ENCODE peak calls at places on chromosomes 5 and 9, in seven cellular contexts. Q is mucosa of descending colon; K is tibial nerve; G is progenitor cell of endocrine pancreas; V is BJ; E is endothelial cell; X is CD4-positive, alpha-beta T cell. N is an unnamed sample.

GRCh38 chr5:82351754-82352145 is 73.6 kb upstream of the RPS23 start:
- DNase-seq in Q (no peak), K (no peak), E (no peak), X (no peak), V (no peak), G (no peak), N (no peak)

GRCh38 chr5:42157215-42157614 is 232.1 kb downstream of the FBXO4 start:
- DNase-seq in V (no peak), Q (no peak), G (no peak), K (no peak), E (no peak), X (no peak), N (no peak)

GRCh38 chr5:140875085-140876065 is at the start of gene PCDHA12:
- DNase-seq in Q (no peak), V (no peak), K (no peak), X (no peak), G (no peak), E (peak; percentile 33), N (peak; percentile 35)

GRCh38 chr5:168612123-168612522 is 33.0 kb upstream of the PANK3 start:
- DNase-seq in X (no peak), K (no peak), E (no peak), V (no peak), G (no peak), Q (no peak), N (no peak)

GRCh38 chr5:15234366-15234765 is 265.6 kb upstream of the FBXL7 start:
- DNase-seq in V (no peak), E (no peak), G (no peak), X (no peak), K (no peak), Q (no peak), N (no peak)

GRCh38 chr5:180670586-180671359 is 21.4 kb upstream of the FLT4 start:
- DNase-seq in X (peak; percentile 49), G (no peak), E (peak; percentile 73), Q (peak; percentile 56), V (no peak), K (no peak), N (peak; percentile 66)

GRCh38 chr5:6158974-6159863 is 219.1 kb downstream of the MED10 start:
- DNase-seq in G (no peak), E (no peak), K (no peak), X (no peak), V (peak; percentile 76), Q (no peak), N (no peak)

GRCh38 chr9:124346347-124347163 is 68.7 kb downstream of the PSMB7 start:
- DNase-seq in G (no peak), V (no peak), K (no peak), X (no peak), Q (peak; percentile 20), E (no peak), N (no peak)

GRCh38 chr5:773517-774264 is 10.8 kb downstream of the ZDHHC11B start:
- DNase-seq in X (no peak), K (no peak), E (no peak), G (no peak), Q (peak; percentile 20), V (no peak), N (no peak)

GRCh38 chr5:68932830-68933434 is 160.9 kb upstream of the SLC30A5 start:
- DNase-seq in K (no peak), E (no peak), Q (no peak), V (no peak), X (no peak), G (no peak), N (peak; percentile 31)

GRCh38 chr5:173786296-173787187 is 101.6 kb upstream of the CPEB4 start:
- DNase-seq in V (no peak), E (no peak), K (no peak), Q (no peak), X (no peak), G (no peak), N (no peak)

GRCh38 chr5:5288236-5288635 is 134.2 kb upstream of the ICE1 start:
- DNase-seq in V (no peak), X (no peak), G (no peak), Q (no peak), K (no peak), E (no peak), N (no peak)

GRCh38 chr5:133847886-133848285 is 120.5 kb downstream of the C5orf15 start:
- DNase-seq in V (no peak), K (no peak), G (no peak), Q (no peak), X (no peak), E (no peak), N (no peak)

GRCh38 chr9:129483467-129484324 is 137.2 kb downstream of the C9orf50 start:
- DNase-seq in E (no peak), K (peak; percentile 83), X (no peak), G (no peak), V (peak; percentile 61), Q (peak; percentile 79), N (no peak)

GRCh38 chr5:126438267-126438666 is 15.1 kb downstream of the GRAMD2B start:
- DNase-seq in E (no peak), X (no peak), G (no peak), K (no peak), V (no peak), Q (no peak), N (no peak)

GRCh38 chr5:94469889-94470288 is 148.5 kb downstream of the KIAA0825 start:
- DNase-seq in G (no peak), X (no peak), V (peak; percentile 81), Q (no peak), K (no peak), E (no peak), N (no peak)

GRCh38 chr9:14533867-14534650 is 159.2 kb downstream of the ZDHHC21 start:
- DNase-seq in V (no peak), K (no peak), Q (no peak), X (no peak), E (no peak), G (no peak), N (no peak)

GRCh38 chr5:40781843-40782409 is 16.2 kb downstream of the PRKAA1 start:
- DNase-seq in K (no peak), X (no peak), G (no peak), E (no peak), V (no peak), Q (no peak), N (no peak)

GRCh38 chr5:178348356-178349146 is 115.9 kb upstream of the PHYKPL start:
- DNase-seq in Q (no peak), G (no peak), K (no peak), X (no peak), V (no peak), E (no peak), N (no peak)

GRCh38 chr5:115209279-115209678 is 39.6 kb upstream of the TRIM36 start:
- DNase-seq in X (no peak), Q (no peak), K (no peak), V (no peak), G (no peak), E (no peak), N (no peak)

GRCh38 chr9:129141066-129142041 is 30.1 kb downstream of the PTPA start:
- DNase-seq in V (peak; percentile 81), K (peak; percentile 54), G (no peak), X (no peak), E (no peak), Q (no peak), N (peak; percentile 33)

GRCh38 chr5:93909356-93909755 is 168.0 kb upstream of the POU5F2 start:
- DNase-seq in Q (no peak), K (no peak), E (no peak), X (no peak), G (no peak), V (no peak), N (no peak)

GRCh38 chr5:111734013-111734412 is 23.0 kb downstream of the NREP start:
- DNase-seq in X (no peak), Q (no peak), E (no peak), V (no peak), G (no peak), K (no peak), N (no peak)

GRCh38 chr5:35794688-35795375 is 61.9 kb upstream of the IL7R start:
- DNase-seq in K (no peak), V (no peak), Q (no peak), G (no peak), E (no peak), X (no peak), N (no peak)

DNA sequence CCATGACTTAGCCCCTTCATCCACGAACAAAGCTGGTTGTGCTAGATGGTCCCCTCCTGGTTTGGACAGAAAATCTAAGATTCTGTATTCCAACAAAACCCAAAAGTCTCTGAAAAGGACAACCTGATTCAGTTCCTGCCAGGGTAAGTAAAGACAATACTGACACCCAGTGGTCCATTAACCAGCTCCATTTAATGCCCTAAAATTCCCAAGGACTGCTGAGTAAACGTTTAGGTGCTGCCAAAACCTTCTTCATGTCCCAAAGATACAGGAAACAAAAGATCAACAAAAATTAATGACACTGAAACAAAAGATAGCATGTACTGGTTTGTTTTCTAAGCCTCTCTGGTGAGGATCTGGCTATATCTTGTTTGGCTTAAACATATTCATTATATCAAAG is 25.3 kb upstream of the PPP1R2B start:
- DNase-seq in V (peak; percentile 9), G (no peak), Q (no peak), X (no peak), K (no peak), E (peak; percentile 6), N (no peak)
- TF ChIP-seq CTCF in V (peak; percentile 52), G (peak; percentile 67), Q (no peak), X (no peak), K (peak; percentile 39), E (peak; percentile 26), N (peak; percentile 30)

GRCh38 chr5:98308231-98308630 is 465.2 kb upstream of the RGMB start:
- DNase-seq in E (no peak), G (no peak), V (no peak), K (no peak), X (no peak), Q (no peak), N (no peak)
- TF ChIP-seq CTCF in E (no peak), G (no peak), V (no peak), K (no peak), X (no peak), Q (no peak), N (no peak)

DNA sequence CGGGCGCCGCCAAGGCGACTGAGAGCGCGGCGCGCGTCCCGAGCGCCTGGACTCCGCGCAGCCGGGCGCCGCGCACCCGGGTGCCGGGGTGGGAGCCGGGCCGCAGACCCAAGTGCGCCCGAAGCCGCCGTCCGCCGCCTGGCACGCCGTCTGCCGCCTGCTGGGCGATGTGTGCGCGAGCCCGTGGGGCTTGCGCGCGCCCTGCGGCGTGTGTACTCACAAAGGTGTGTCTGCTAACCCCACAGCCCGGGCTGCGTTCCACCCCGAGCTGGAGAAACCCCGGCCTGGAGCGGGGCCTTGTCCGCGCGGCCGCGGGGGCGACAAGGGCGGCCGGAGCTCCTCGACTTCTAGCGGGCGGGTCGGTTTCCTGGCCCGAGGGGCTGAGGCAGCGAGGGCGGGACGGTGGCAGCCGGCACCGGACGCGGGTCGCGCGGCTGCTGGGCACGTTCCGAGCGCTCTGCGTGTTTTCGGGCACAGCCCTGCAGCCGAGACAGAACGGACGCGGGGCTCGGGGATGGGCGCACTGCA is 1.1 kb upstream of the ZSWIM6 start:
- DNase-seq in E (peak; percentile 78), V (no peak), X (peak; percentile 80), K (peak; percentile 28), G (peak; percentile 79), Q (peak; percentile 90), N (peak; percentile 75)
- TF ChIP-seq CTCF in E (peak; percentile 42), V (peak; percentile 48), X (no peak), K (peak; percentile 76), G (peak; percentile 56), Q (no peak), N (peak; percentile 51)

DNA sequence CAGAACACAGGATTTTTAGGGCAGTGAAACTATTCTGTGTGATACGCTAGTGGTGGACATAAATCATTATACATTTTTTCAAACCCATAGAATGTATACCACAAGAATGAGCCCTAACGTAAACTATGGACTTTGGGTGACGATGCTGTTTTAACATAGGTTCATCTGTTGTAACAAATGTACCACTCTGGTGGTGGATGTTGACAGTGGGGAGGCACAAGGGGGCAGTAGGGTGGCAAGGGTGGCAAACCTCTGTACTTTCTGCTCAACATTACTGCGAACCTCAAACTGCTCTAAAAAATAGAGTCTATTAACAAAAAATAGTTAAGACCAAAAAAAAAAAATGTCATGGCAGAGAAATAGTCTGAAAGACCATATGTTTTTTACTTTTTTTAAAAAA is 9.1 kb upstream of the MVB12B start:
- DNase-seq in X (peak; percentile 40), G (no peak), Q (peak; percentile 62), K (no peak), E (no peak), V (no peak), N (no peak)
- TF ChIP-seq CTCF in X (peak; percentile 66), G (no peak), Q (no peak), K (peak; percentile 11), E (no peak), V (peak; percentile 18), N (no peak)